ENCODE peak calls at places on chromosomes 4 and X, in four cellular contexts. E is fibroblast of lung, F is AG04449, X is fibroblast of mammary gland. W is an unnamed sample.

GRCh38 chr4:152910521-152910920 is 25.6 kb upstream of the FHDC1 start:
- DNase-seq in F (no peak), X (no peak), E (no peak), W (no peak)

GRCh38 chr4:55808187-55808586 is 11.4 kb upstream of the EXOC1L start:
- DNase-seq in X (no peak), E (no peak), F (no peak), W (no peak)

GRCh38 chr4:5893013-5893580 is at the start of gene CRMP1:
- DNase-seq in X (no peak), F (no peak), E (no peak), W (no peak)

GRCh38 chrX:110081740-110082139 is 78.8 kb downstream of the TMEM164 start:
- DNase-seq in F (no peak), E (peak), X (peak), W (no peak)

GRCh38 chr4:26343041-26343403 is 22.2 kb downstream of the RBPJ start:
- DNase-seq in F (no peak), X (peak), E (no peak), W (no peak)

GRCh38 chr4:129526812-129527211 is 430.9 kb downstream of the C4orf33 start:
- DNase-seq in X (peak), F (no peak), E (no peak), W (no peak)

GRCh38 chr4:52658671-52659015 is 458 bp downstream of the USP46 start:
- DNase-seq in E (no peak), X (no peak), F (no peak), W (no peak)

GRCh38 chr4:67104145-67104544 is 441.2 kb downstream of the CENPC start:
- DNase-seq in F (no peak), E (no peak), X (no peak), W (no peak)

GRCh38 chrX:554271-554670 is 76.3 kb upstream of the SHOX start:
- DNase-seq in E (no peak), X (no peak), F (no peak), W (no peak)

GRCh38 chr4:135994360-135994759 is 1537.9 kb downstream of the PCDH18 start:
- DNase-seq in X (no peak), F (no peak), E (no peak), W (no peak)

GRCh38 chr4:83546796-83547195 is 10.9 kb downstream of the GPAT3 start:
- DNase-seq in E (no peak), F (no peak), X (no peak), W (no peak)

GRCh38 chr4:73919691-73920090 is 50.5 kb downstream of the CXCL1 start:
- DNase-seq in E (no peak), F (no peak), X (no peak), W (no peak)

GRCh38 chr4:73918058-73918457 is 48.9 kb downstream of the CXCL1 start:
- DNase-seq in X (no peak), E (no peak), F (no peak), W (peak)

GRCh38 chr4:73922317-73922716 is 53.1 kb downstream of the CXCL1 start:
- DNase-seq in E (no peak), X (no peak), F (no peak), W (no peak)

GRCh38 chr4:73923631-73923937 is 54.4 kb downstream of the CXCL1 start:
- DNase-seq in E (no peak), F (no peak), X (no peak), W (no peak)

DNA sequence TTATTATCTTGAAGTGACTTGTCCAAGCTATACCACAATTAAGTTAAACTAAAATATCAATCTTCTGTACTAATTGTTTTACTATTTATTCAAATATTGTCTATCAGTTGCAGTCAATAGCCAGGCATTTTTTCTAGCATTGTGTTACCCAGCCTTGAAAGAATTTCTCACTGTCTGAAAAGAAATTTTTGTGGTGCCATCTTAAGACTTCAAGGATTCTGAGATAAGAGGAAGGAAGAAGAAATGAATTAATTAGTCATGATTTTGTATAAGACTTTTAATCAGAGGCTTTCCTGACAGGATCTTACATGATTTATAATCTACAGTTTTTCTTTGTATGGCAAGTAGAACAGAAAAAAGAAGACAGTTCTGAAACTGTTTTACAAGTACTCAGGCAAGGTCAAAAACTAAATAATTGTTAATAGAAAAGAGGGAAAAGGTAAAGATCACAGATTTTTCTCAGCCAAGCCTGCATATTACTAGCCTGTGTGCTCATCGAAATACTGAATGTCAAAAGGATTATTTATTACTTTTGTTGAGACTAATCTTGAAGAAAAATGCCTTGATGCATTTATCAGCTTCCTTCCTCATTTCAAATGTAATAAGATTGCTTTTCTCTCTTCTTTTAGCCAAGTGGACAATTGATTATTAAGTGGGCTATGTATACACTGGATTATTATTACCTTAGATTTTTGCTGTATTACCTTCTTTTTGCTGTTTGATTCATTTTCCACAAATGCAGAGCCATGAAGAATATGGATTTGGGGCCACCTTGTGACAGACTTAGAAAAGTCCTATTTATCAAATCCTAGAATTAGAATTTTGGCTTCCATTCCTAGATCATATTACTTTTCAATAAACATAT is 53.8 kb downstream of the CXCL1 start:
- DNase-seq in X (peak), E (peak), F (no peak), W (no peak)
- TF ChIP-seq CTCF in X (peak), E (peak), F (peak), W (peak)

DNA sequence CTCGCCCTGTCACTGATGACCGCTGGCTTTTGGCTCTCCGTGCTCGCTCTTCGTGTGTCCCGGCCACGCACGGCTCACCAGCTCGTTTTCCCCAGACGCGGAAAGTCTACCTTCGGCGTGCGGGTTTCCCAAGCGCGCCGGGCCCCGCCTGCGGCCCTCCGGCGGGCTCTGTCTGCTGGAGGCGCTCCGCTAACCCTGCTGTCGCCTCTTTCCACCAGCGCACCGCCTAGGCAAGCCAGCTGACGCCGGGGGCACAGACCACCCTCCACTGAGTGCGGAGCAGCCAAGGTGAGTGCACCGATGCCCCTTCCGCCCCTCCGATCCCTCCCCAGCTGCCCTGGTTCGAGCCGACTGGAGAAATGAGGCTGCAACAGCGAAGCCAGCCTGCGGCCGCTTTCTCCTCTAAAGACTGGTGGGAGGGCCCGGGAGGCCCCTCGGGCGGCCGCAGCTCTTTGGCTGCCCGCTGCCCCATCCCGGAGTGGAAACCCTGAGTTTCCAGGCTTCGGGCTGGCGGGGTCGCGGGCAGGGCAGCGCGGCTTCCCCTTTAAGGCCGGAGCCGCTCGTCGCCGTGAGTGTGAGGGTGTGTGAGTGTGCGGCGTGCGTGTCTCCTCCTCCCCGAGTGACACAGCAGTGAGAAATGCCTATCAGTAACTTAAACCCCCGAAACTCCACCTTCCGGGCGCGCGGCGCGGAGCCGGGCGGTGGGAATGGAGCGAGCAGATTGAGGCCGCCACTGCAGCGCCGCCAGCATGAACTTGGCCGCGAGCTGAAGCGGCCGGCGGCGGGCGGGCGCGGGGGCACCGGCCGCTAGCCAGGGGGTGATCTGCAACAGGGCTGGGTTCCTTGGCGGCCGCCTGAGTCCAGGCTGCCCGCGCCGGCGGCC is at the start of gene MAMLD1:
- DNase-seq in X (peak), E (peak), F (no peak), W (peak)
- H3K4me3 ChIP-seq in X (peak), E (peak), F (peak), W (peak)

DNA sequence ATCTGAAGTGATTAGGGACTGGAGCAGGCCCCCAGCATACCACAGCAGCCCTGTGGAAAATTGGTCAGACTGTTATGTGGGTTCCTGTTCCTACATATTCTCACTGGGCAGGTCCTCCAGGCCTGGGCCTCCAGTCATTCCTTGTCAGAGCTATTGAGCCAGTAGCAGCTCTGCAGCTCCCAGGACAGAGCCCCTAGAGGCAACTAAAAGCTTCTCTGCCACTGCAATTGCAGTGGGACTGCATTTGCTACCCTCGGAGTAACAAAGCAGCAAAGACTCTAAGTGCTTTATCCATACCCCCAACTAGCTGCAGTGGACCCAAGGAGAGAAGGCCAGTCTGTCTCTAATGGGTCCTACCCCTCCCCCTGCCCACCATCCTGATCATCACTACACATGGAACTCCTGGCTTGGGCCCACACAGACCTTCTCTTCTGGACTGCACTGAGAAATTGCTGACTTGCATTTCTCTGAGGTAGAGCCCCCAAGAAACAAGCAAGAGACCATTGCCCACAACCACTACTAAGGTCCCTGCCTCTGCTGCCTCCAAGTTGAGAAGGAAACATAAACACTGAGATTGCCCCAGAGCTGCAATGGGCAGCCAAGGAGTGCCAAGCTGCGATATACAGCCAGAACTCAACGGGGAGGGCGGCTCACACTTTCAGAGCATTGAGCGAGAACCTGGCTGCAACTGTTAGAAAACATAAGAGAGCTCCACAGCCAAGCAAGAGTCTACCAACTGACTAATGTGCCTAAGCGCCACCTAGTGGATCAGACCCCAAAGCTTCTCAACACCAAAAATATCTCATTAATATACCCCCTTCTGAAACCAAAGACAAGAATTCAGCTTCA is 738.7 kb upstream of the NDST4 start:
- DNase-seq in E (no peak), F (no peak), X (peak), W (no peak)
- TF ChIP-seq CTCF in E (no peak), F (no peak), X (peak), W (peak)

DNA sequence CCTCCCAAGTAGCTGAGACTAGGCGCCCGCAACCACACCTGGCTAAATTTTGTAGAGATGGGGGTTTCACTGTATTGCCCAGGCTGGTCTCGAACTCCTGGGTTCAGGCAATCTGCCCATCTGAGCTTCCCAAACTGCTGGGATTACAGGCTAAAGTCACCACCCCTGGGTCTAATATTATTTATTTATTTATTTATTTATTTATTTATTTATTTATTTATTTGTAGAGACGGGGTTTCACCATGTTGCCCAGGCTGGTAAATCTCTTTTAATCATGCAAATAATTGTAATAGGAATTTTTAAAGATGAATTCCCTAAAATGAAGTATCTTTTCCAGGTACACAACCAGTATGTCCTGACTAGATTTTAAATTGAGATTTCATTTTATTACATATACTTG is 761.8 kb downstream of the TRAM1L1 start:
- DNase-seq in X (no peak), E (no peak), F (no peak), W (no peak)
- H3K4me3 ChIP-seq in X (no peak), E (no peak), F (no peak), W (no peak)